ENCODE peak calls at places on chromosomes 16 and 17, in eight cellular contexts. D is lower lobe of right lung, E is fibroblast of lung, U is Peyer's patch, V is tibial nerve, I is aorta, B is tibial artery, P is GM23248. L is an unnamed sample. For H3K4me1, the result is how much of the 10 kb centered on the place peaks cover.

GRCh38 chr17:42704495-42705494 is 22.5 kb downstream of the CNTNAP1 start:
- DNase-seq in B (no peak), V (no peak), E (no peak), D (no peak), U (peak), P (no peak), I (no peak), L (peak)

GRCh38 chr17:66268247-66268927 is 34.0 kb upstream of the PRKCA start:
- DNase-seq in B (no peak), P (peak), I (no peak), U (no peak), D (no peak), V (no peak), E (peak), L (no peak)

GRCh38 chr16:82761858-82762257 is 135.1 kb downstream of the CDH13 start:
- DNase-seq in I (no peak), U (no peak), P (peak), E (peak), V (no peak), D (no peak), B (no peak), L (no peak)

GRCh38 chr16:22424161-22424937 is 49.9 kb upstream of the CDR2 start:
- DNase-seq in V (no peak), B (peak), I (peak), D (no peak), U (no peak), P (peak), E (peak), L (no peak)

GRCh38 chr16:61792194-61792904 is 243.9 kb downstream of the CDH8 start:
- DNase-seq in I (no peak), E (peak), D (no peak), V (no peak), B (no peak), U (no peak), P (peak), L (no peak)

GRCh38 chr17:52790359-52790955 is 631.9 kb upstream of the CA10 start:
- DNase-seq in I (no peak), E (no peak), B (no peak), U (no peak), D (no peak), P (no peak), V (no peak), L (no peak)

GRCh38 chr17:7589891-7590611 is at the start of gene SOX15:
- DNase-seq in U (no peak), D (no peak), P (peak), I (no peak), E (no peak), B (no peak), V (no peak), L (no peak)

GRCh38 chr16:12901597-12902436 is at the start of gene SHISA9:
- DNase-seq in P (peak), U (no peak), E (no peak), V (no peak), D (no peak), I (peak), B (no peak), L (no peak)

GRCh38 chr16:85004587-85005205 is 6.6 kb downstream of the ZDHHC7 start:
- DNase-seq in P (peak), B (no peak), V (no peak), I (peak), D (peak), U (no peak), E (peak), L (peak)

GRCh38 chr17:57025876-57026275 is 47.9 kb downstream of the SCPEP1 start:
- DNase-seq in B (no peak), D (no peak), U (no peak), I (no peak), P (no peak), E (no peak), V (no peak), L (no peak)

GRCh38 chr17:30964878-30965277 is 6.0 kb upstream of the RNF135 start:
- DNase-seq in I (peak), E (peak), V (no peak), P (peak), B (no peak), U (no peak), D (no peak), L (no peak)

GRCh38 chr17:50539762-50540440 is 7.1 kb upstream of the SPATA20 start:
- DNase-seq in V (no peak), U (no peak), D (no peak), E (no peak), I (no peak), P (no peak), B (no peak), L (no peak)

GRCh38 chr16:23949630-23950290 is 114.0 kb downstream of the PRKCB start:
- DNase-seq in P (no peak), B (no peak), I (no peak), E (no peak), D (peak), U (peak), V (no peak), L (peak)
- H3K4me3 ChIP-seq in P (no peak), B (no peak), I (no peak), E (no peak), D (no peak), U (no peak), V (no peak), L (no peak)

GRCh38 chr17:20270336-20270735 is 197.0 kb downstream of the LGALS9B start:
- DNase-seq in U (no peak), D (no peak), V (no peak), B (no peak), P (no peak), I (no peak), E (no peak), L (no peak)
- H3K4me1 ChIP-seq in U (under half), D (under half), V (under half), B (half or more), P (under half), I (under half), E (under half), L (under half)

GRCh38 chr16:87964049-87964448 is 12.8 kb downstream of the BANP start:
- DNase-seq in U (no peak), D (no peak), P (peak), E (no peak), V (no peak), B (no peak), I (no peak), L (no peak)
- H3K27ac ChIP-seq in U (no peak), D (no peak), P (peak), E (no peak), V (no peak), B (no peak), I (no peak), L (no peak)

GRCh38 chr17:9644910-9645751 is at the start of gene USP43:
- DNase-seq in D (peak), B (no peak), U (no peak), E (no peak), P (peak), I (no peak), V (no peak), L (peak)

GRCh38 chr17:9647014-9647413 is 1.7 kb downstream of the USP43 start:
- DNase-seq in D (no peak), E (no peak), U (no peak), I (no peak), V (no peak), P (no peak), B (no peak), L (no peak)

GRCh38 chr17:9645858-9646555 is 690 bp downstream of the USP43 start:
- DNase-seq in P (peak), E (no peak), I (no peak), U (no peak), D (peak), B (no peak), V (no peak), L (peak)

GRCh38 chr17:9648521-9649110 is 3.3 kb downstream of the USP43 start:
- DNase-seq in P (no peak), V (no peak), U (no peak), B (no peak), D (no peak), I (no peak), E (no peak), L (no peak)

DNA sequence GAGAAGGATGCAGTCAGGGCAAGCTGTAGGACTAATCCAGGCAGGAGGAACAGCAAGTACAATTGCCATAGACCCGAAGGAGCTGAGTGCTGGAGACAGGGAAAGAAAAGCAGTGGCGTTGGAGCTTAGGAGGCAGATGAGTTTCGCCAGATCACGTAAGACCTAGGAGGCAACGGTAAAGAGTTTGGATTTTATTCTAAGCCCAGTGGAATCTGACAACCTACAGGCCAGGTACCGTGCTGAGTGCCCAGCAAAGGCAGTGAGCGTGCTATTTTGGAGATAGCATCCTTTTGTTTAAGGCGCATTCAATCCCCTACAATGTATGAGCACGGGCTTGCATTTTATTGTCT is 1.2 kb downstream of the USP43 start:
- DNase-seq in B (no peak), D (no peak), I (no peak), E (no peak), P (no peak), V (no peak), U (no peak), L (no peak)
- H3K4me3 ChIP-seq in B (no peak), D (peak), I (no peak), E (no peak), P (no peak), V (no peak), U (no peak), L (peak)

DNA sequence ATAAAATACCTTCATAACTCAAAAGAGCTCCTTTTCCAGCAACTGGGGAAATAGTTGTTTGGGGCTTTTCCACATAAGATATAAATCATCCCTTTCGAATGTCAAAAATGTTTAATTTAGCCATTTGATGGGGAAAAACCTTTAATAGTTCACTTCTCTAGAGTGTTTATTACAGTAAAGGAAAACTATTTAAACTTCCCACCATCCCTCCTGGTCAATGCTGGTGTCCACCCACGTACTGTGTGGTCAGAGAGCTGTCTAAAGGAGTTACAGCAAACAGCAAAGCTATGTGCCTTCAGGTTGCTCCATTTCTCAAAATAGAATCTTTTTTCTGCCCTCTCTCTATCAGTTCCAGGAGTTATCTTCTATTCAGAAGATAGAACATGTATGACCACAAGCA is 33.5 kb downstream of the KANSL1 start:
- DNase-seq in I (no peak), P (peak), D (no peak), U (no peak), B (no peak), E (peak), V (no peak), L (no peak)
- H3K4me1 ChIP-seq in I (under half), P (half or more), D (half or more), U (under half), B (half or more), E (under half), V (under half), L (half or more)

DNA sequence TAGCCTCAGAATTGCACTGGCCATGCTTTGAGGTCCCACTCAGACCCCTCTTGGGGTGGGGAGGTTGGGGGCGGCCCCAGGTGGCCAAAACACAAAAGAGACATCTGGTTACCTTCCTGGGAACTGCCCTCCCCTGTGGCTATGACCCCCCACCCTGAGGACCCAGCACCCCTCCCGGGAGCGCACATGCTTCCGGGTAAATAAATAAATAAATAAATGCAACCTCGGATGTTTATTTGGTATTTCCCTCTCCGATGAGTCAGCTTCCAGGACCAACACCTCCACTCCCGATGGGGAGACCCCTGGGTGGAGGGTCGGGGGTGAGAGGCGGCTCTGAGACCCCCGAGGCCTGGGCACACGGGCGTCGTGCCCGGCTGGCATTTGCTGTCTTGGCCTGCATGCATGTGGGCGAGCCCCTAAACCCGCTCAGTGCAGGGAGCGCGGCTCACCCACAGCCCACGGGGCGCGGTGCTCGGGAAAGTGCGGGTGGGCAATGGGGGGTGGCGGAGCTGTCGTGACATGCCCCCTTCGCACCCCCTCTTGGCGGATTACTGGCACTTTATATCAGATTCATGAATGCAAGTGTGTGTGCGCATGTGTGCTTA is 84.3 kb upstream of the CREBBP start:
- DNase-seq in I (peak), D (no peak), P (no peak), E (no peak), U (no peak), B (no peak), V (no peak), L (no peak)
- H3K27ac ChIP-seq in I (peak), D (no peak), P (no peak), E (no peak), U (no peak), B (no peak), V (no peak), L (no peak)

L was measured in upper lobe of right lung.